ENCODE peak calls at places on chromosomes 1 and 21, in eight cellular contexts. One of them, this sample, is unnamed.

GRCh38 chr1:70353641-70354331 is 736 bp downstream of the ANKRD13C start:
- DNase-seq in cardiac fibroblast: peak
- DNase-seq in CD8-positive, alpha-beta T cell: no peak
- DNase-seq in effector CD4-positive, alpha-beta T cell: no peak
- DNase-seq in psoas muscle: no peak
- DNase-seq in T-helper 2 cell: no peak
- DNase-seq in NCI-H2081: peak
- DNase-seq in head of caudate nucleus: no peak
- DNase-seq in this sample: peak

GRCh38 chr1:234661249-234661928 is 51.4 kb upstream of the IRF2BP2 start:
- DNase-seq in cardiac fibroblast: no peak
- DNase-seq in CD8-positive, alpha-beta T cell: no peak
- DNase-seq in effector CD4-positive, alpha-beta T cell: no peak
- DNase-seq in psoas muscle: no peak
- DNase-seq in T-helper 2 cell: no peak
- DNase-seq in NCI-H2081: no peak
- DNase-seq in head of caudate nucleus: no peak
- DNase-seq in this sample: no peak

GRCh38 chr1:19080715-19081114 is 124.2 kb upstream of the IFFO2 start:
- DNase-seq in cardiac fibroblast: peak
- DNase-seq in CD8-positive, alpha-beta T cell: no peak
- DNase-seq in effector CD4-positive, alpha-beta T cell: no peak
- DNase-seq in psoas muscle: no peak
- DNase-seq in T-helper 2 cell: no peak
- DNase-seq in NCI-H2081: no peak
- DNase-seq in head of caudate nucleus: no peak
- DNase-seq in this sample: no peak

GRCh38 chr1:42931108-42931539 is 27.5 kb downstream of the SLC2A1 start:
- DNase-seq in cardiac fibroblast: peak
- DNase-seq in CD8-positive, alpha-beta T cell: peak
- DNase-seq in effector CD4-positive, alpha-beta T cell: no peak
- DNase-seq in psoas muscle: no peak
- DNase-seq in T-helper 2 cell: peak
- DNase-seq in NCI-H2081: peak
- DNase-seq in head of caudate nucleus: no peak
- DNase-seq in this sample: peak

GRCh38 chr1:235532350-235532749 is 28.1 kb upstream of the B3GALNT2 start:
- DNase-seq in cardiac fibroblast: peak
- DNase-seq in CD8-positive, alpha-beta T cell: no peak
- DNase-seq in effector CD4-positive, alpha-beta T cell: no peak
- DNase-seq in psoas muscle: no peak
- DNase-seq in T-helper 2 cell: no peak
- DNase-seq in NCI-H2081: no peak
- DNase-seq in head of caudate nucleus: no peak
- DNase-seq in this sample: no peak

GRCh38 chr21:31305888-31306287 is 38.2 kb downstream of the TIAM1 start:
- DNase-seq in cardiac fibroblast: no peak
- DNase-seq in CD8-positive, alpha-beta T cell: no peak
- DNase-seq in effector CD4-positive, alpha-beta T cell: no peak
- DNase-seq in psoas muscle: no peak
- DNase-seq in T-helper 2 cell: no peak
- DNase-seq in NCI-H2081: no peak
- DNase-seq in head of caudate nucleus: no peak
- DNase-seq in this sample: no peak

GRCh38 chr1:146012703-146013565 is 8.6 kb downstream of the HJV start:
- DNase-seq in cardiac fibroblast: peak
- DNase-seq in CD8-positive, alpha-beta T cell: peak
- DNase-seq in effector CD4-positive, alpha-beta T cell: peak
- DNase-seq in psoas muscle: no peak
- DNase-seq in T-helper 2 cell: peak
- DNase-seq in NCI-H2081: peak
- DNase-seq in head of caudate nucleus: no peak
- DNase-seq in this sample: peak

GRCh38 chr1:56189946-56190920 is 389.1 kb downstream of the PLPP3 start:
- DNase-seq in cardiac fibroblast: no peak
- DNase-seq in CD8-positive, alpha-beta T cell: no peak
- DNase-seq in effector CD4-positive, alpha-beta T cell: no peak
- DNase-seq in psoas muscle: no peak
- DNase-seq in T-helper 2 cell: no peak
- DNase-seq in NCI-H2081: no peak
- DNase-seq in head of caudate nucleus: no peak
- DNase-seq in this sample: no peak

GRCh38 chr21:32122082-32122481 is 156.8 kb downstream of the MIS18A start:
- DNase-seq in cardiac fibroblast: no peak
- DNase-seq in CD8-positive, alpha-beta T cell: no peak
- DNase-seq in effector CD4-positive, alpha-beta T cell: no peak
- DNase-seq in psoas muscle: no peak
- DNase-seq in T-helper 2 cell: no peak
- DNase-seq in NCI-H2081: no peak
- DNase-seq in head of caudate nucleus: no peak
- DNase-seq in this sample: no peak

GRCh38 chr1:171983584-171983983 is 142.3 kb downstream of the DNM3 start:
- DNase-seq in cardiac fibroblast: peak
- DNase-seq in CD8-positive, alpha-beta T cell: no peak
- DNase-seq in effector CD4-positive, alpha-beta T cell: no peak
- DNase-seq in psoas muscle: no peak
- DNase-seq in T-helper 2 cell: no peak
- DNase-seq in NCI-H2081: no peak
- DNase-seq in head of caudate nucleus: no peak
- DNase-seq in this sample: peak

GRCh38 chr1:226940029-226940805 is at the start of gene COQ8A:
- DNase-seq in cardiac fibroblast: peak
- DNase-seq in CD8-positive, alpha-beta T cell: peak
- DNase-seq in effector CD4-positive, alpha-beta T cell: peak
- DNase-seq in psoas muscle: peak
- DNase-seq in T-helper 2 cell: peak
- DNase-seq in NCI-H2081: peak
- DNase-seq in head of caudate nucleus: peak
- DNase-seq in this sample: peak

GRCh38 chr1:97051823-97052222 is 330.2 kb downstream of the PTBP2 start:
- DNase-seq in cardiac fibroblast: no peak
- DNase-seq in CD8-positive, alpha-beta T cell: no peak
- DNase-seq in effector CD4-positive, alpha-beta T cell: no peak
- DNase-seq in psoas muscle: no peak
- DNase-seq in T-helper 2 cell: no peak
- DNase-seq in NCI-H2081: no peak
- DNase-seq in head of caudate nucleus: no peak
- DNase-seq in this sample: no peak

GRCh38 chr1:155760751-155761475 is 72.0 kb downstream of the DAP3 start:
- DNase-seq in cardiac fibroblast: no peak
- DNase-seq in CD8-positive, alpha-beta T cell: no peak
- DNase-seq in effector CD4-positive, alpha-beta T cell: no peak
- DNase-seq in psoas muscle: no peak
- DNase-seq in T-helper 2 cell: no peak
- DNase-seq in NCI-H2081: no peak
- DNase-seq in head of caudate nucleus: no peak
- DNase-seq in this sample: no peak